ENCODE peak calls at places on chromosomes 13 and 19, in seven cellular contexts. P is CD4-positive, alpha-beta T cell; C is breast epithelium; K is psoas muscle; V is esophagus squamous epithelium; Y is OCI-LY7; T is PC-3. L is an unnamed sample.

GRCh38 chr19:17103177-17103576 is 27.6 kb downstream of the MYO9B start:
- DNase-seq in P (no peak), C (no peak), T (peak; percentile 58), K (no peak), Y (no peak), V (no peak), L (no peak)

GRCh38 chr19:6730941-6731670 is 6.3 kb downstream of the GPR108 start:
- DNase-seq in P (no peak), T (no peak), K (peak; percentile 57), C (no peak), V (no peak), Y (no peak), L (no peak)

GRCh38 chr19:10514211-10515145 is 2.8 kb downstream of the S1PR5 start:
- DNase-seq in Y (no peak), V (no peak), P (peak; percentile 29), K (no peak), C (no peak), T (no peak), L (no peak)

GRCh38 chr19:982567-983170 is 1.5 kb upstream of the WDR18 start:
- DNase-seq in P (peak; percentile 67), C (peak; percentile 63), V (no peak), T (peak; percentile 68), K (peak; percentile 87), Y (peak; percentile 80), L (peak; percentile 89)

GRCh38 chr13:82905071-82905470 is 977.2 kb downstream of the SLITRK1 start:
- DNase-seq in K (no peak), C (no peak), P (no peak), Y (no peak), T (no peak), V (no peak), L (no peak)

GRCh38 chr13:105670179-105671015 is 865.1 kb downstream of the EFNB2 start:
- DNase-seq in C (no peak), Y (no peak), T (no peak), K (no peak), P (no peak), V (no peak), L (no peak)

GRCh38 chr19:7665076-7665475 is 3.8 kb upstream of the RETN start:
- DNase-seq in T (no peak), K (no peak), P (no peak), Y (no peak), V (no peak), C (no peak), L (no peak)

GRCh38 chr19:57974434-57974833 is at the start of gene C19orf18:
- DNase-seq in V (no peak), T (no peak), P (no peak), Y (no peak), C (no peak), K (no peak), L (no peak)

GRCh38 chr19:37594982-37595382 is 306 bp downstream of the ZNF540 start:
- DNase-seq in Y (no peak), T (no peak), C (peak; percentile 69), P (peak; percentile 57), K (peak; percentile 81), V (peak; percentile 3), L (no peak)

GRCh38 chr19:46220038-46220615 is 9.4 kb upstream of the IGFL1 start:
- DNase-seq in V (no peak), P (no peak), Y (no peak), C (no peak), T (no peak), K (no peak), L (no peak)

GRCh38 chr13:66826398-66826797 is 403.7 kb downstream of the PCDH9 start:
- DNase-seq in C (no peak), Y (no peak), V (no peak), P (no peak), K (no peak), T (no peak), L (no peak)

GRCh38 chr19:29381353-29382203 is 144.2 kb upstream of the VSTM2B start:
- DNase-seq in V (no peak), C (peak; percentile 43), Y (no peak), P (no peak), K (no peak), T (no peak), L (no peak)

GRCh38 chr13:37414667-37415066 is 183.9 kb downstream of the POSTN start:
- DNase-seq in V (no peak), T (no peak), Y (no peak), P (no peak), K (no peak), C (no peak), L (no peak)

GRCh38 chr19:10560154-10560553 is 5.7 kb downstream of the KRI1 start:
- DNase-seq in C (no peak), V (no peak), Y (no peak), T (no peak), K (no peak), P (no peak), L (no peak)

GRCh38 chr13:20772401-20773131 is 1.2 kb downstream of the EEF1AKMT1 start:
- DNase-seq in K (no peak), P (no peak), C (no peak), T (no peak), Y (no peak), V (no peak), L (no peak)
- H3K27ac ChIP-seq in K (peak overlapping the region; percentile 94), P (peak overlapping the region; percentile 92), C (peak overlapping the region; percentile 93), T (peak overlapping the region; percentile 65), Y (peak overlapping the region; percentile 69), V (peak overlapping the region; percentile 91), L (peak overlapping the region; percentile 93)

GRCh38 chr19:33407140-33407551 is 33.6 kb downstream of the CEBPG start:
- DNase-seq in Y (no peak), T (no peak), C (no peak), K (peak; percentile 41), P (no peak), V (no peak), L (no peak)
- TF ChIP-seq CTCF in Y (no peak), T (no peak), C (no peak), K (no peak), P (peak; percentile 50), V (no peak), L (peak; percentile 38)

DNA sequence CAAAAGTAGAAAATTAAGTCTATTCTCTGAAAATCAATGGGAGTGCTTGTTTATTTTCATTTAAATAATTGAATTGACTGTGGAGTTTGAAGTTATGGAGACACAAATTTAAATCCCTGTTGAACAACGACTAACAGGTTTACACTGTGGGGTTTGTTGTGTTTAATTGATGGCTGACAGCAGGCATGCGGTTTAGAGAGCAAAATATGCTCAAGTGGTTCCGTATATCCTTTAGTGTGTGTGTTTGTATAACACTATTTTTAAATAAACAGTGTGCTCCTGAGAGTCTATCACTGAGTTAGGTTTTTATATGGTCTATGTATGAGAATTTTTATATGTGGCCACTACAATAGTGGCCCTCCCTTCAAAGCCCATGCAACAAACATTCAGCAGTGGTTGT is 332.0 kb downstream of the GPC6 start:
- DNase-seq in C (no peak), Y (no peak), T (no peak), P (no peak), K (no peak), V (no peak), L (no peak)
- H3K27ac ChIP-seq in C (no peak overlapping the region), Y (no peak overlapping the region), T (no peak overlapping the region), P (no peak overlapping the region), K (no peak overlapping the region), V (no peak overlapping the region), L (no peak overlapping the region)

DNA sequence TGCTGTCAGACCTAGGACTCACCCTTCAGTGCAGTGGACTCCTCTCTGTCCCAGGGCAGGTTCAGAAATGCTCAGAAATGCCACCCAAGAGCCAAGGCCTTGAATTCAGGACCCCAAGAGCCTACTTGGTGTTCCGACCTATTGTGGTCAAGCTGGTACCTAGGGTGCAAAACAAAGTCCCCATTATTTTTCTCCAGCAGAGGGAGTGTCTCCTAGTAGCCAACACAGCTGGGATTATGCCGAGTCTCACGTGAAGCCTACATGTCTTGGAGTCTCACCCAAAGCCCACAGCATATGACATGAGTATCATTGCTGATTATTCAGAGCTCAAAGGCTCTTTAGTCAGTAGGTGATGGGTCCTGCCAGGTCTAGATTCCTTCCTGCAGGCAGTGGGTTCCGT is 671.1 kb upstream of the SPRY2 start:
- DNase-seq in T (no peak), V (no peak), P (no peak), Y (no peak), C (no peak), K (no peak), L (no peak)
- TF ChIP-seq CTCF in T (no peak), V (no peak), P (no peak), Y (no peak), C (no peak), K (no peak), L (no peak)

GRCh38 chr19:33293255-33294057 is 8.9 kb downstream of the CEBPA start:
- DNase-seq in P (no peak), V (no peak), Y (no peak), T (peak; percentile 75), C (no peak), K (peak; percentile 68), L (peak; percentile 80)
- H3K27ac ChIP-seq in P (no peak overlapping the region), V (peak overlapping the region; percentile 92), Y (no peak overlapping the region), T (peak overlapping the region; percentile 86), C (peak overlapping the region; percentile 82), K (peak overlapping the region; percentile 86), L (peak overlapping the region; percentile 91)

DNA sequence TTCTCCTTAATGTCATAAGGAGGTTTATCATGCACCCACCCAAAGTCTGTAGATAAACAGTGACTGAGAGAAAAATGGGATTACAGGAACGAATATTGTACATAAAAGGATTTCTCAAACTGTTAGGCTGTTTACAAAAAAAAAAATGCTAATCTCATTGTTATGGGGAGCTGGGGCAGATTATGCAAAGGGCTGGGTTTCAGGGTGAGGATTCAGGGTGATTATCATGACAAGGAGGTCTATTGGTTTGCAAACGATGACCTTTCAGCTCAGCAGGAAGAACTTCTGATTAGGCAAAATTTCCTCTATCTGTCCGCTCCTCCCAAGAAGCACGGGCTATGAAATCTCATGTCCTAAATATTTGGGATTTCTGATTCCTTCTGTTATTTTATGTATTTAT is 41.4 kb downstream of the NLRP12 start:
- DNase-seq in P (no peak), V (no peak), Y (no peak), T (no peak), K (no peak), C (no peak), L (no peak)
- TF ChIP-seq CTCF in P (no peak), V (no peak), Y (no peak), T (no peak), K (no peak), C (no peak), L (no peak)

DNA sequence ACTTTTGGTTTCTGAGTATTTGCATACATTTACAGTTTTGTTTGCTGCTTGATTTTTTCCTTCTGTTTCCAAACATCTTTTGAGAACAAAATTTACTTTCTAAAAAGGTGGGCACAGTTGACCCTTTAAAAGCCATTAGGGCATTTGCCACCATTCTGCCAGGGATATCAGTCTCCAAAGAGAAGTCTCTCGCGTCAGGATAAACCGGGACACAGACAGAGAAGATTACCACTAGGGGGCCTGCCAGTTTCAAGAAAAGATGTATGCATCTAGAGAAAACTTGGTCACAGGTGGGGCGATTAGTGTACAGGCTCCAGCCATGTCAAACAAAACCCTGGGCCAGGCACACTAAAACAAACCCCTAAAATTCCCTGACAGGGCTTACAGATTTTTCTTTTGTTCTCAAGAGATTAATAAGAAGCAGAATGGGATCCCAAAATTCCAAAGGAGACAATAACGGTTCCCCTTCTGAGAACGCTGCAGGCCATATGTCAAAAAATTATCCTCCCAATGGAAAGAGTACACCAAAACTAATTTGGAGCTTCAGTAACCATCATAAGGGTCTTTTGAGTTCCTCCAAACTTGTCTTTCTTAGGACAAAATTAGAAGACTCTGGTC is 10.7 kb upstream of the PABPC3 start:
- DNase-seq in V (no peak), P (no peak), C (no peak), K (no peak), T (peak; percentile 63), Y (peak; percentile 59), L (peak; percentile 36)
- H3K27ac ChIP-seq in V (no peak overlapping the region), P (no peak overlapping the region), C (no peak overlapping the region), K (no peak overlapping the region), T (no peak overlapping the region), Y (no peak overlapping the region), L (no peak overlapping the region)

L was measured in RWPE1.